ENCODE peak calls at places on chromosomes 1 and 21, in seven cellular contexts. K, B, S, A, N, W and C are unnamed samples.

GRCh38 chr21:35641271-35642016 is 418.9 kb downstream of the SETD4 start:
- DNase-seq in K (no peak), B (peak), S (no peak), A (no peak), N (peak), W (no peak), C (no peak)

GRCh38 chr21:28487455-28488070 is 505.1 kb downstream of the LTN1 start:
- DNase-seq in K (no peak), B (peak), S (no peak), A (no peak), N (no peak), W (no peak), C (no peak)

GRCh38 chr1:26190373-26190987 is at the start of gene CATSPER4:
- DNase-seq in K (peak), B (peak), S (no peak), A (no peak), N (no peak), W (no peak), C (no peak)

GRCh38 chr1:212179394-212180076 is 105.7 kb upstream of the PPP2R5A start:
- DNase-seq in K (no peak), B (peak), S (peak), A (no peak), N (peak), W (peak), C (no peak)

GRCh38 chr1:975896-976683 is 5.8 kb downstream of the PERM1 start:
- DNase-seq in K (peak), B (peak), S (no peak), A (peak), N (no peak), W (peak), C (peak)

GRCh38 chr1:154772611-154773515 is 97.2 kb downstream of the KCNN3 start:
- DNase-seq in K (peak), B (no peak), S (no peak), A (no peak), N (no peak), W (no peak), C (peak)

GRCh38 chr1:58882322-58882951 is 98.6 kb upstream of the JUN start:
- DNase-seq in K (no peak), B (no peak), S (no peak), A (no peak), N (no peak), W (no peak), C (no peak)

GRCh38 chr1:10866314-10867091 is 70.1 kb upstream of the CASZ1 start:
- DNase-seq in K (peak), B (peak), S (peak), A (no peak), N (no peak), W (no peak), C (peak)

GRCh38 chr1:10444795-10445397 is 4.9 kb upstream of the CORT start:
- DNase-seq in K (no peak), B (no peak), S (no peak), A (no peak), N (no peak), W (no peak), C (no peak)

GRCh38 chr1:28190337-28190979 is 14.0 kb upstream of the PTAFR start:
- DNase-seq in K (no peak), B (no peak), S (no peak), A (no peak), N (no peak), W (no peak), C (no peak)

GRCh38 chr1:37691497-37692077 is 729 bp upstream of the CDCA8 start:
- DNase-seq in K (peak), B (peak), S (peak), A (peak), N (no peak), W (peak), C (peak)

GRCh38 chr1:1084372-1085170 is 10.5 kb upstream of the RNF223 start:
- DNase-seq in K (peak), B (no peak), S (no peak), A (no peak), N (no peak), W (no peak), C (peak)

GRCh38 chr1:229106526-229107105 is 164.3 kb upstream of the RAB4A start:
- DNase-seq in K (no peak), B (no peak), S (no peak), A (no peak), N (no peak), W (no peak), C (no peak)

GRCh38 chr1:32025515-32025914 is 11.8 kb downstream of the KHDRBS1 start:
- DNase-seq in K (no peak), B (no peak), S (no peak), A (no peak), N (no peak), W (no peak), C (no peak)

GRCh38 chr1:217052196-217052595 is 329.0 kb upstream of the ESRRG start:
- DNase-seq in K (no peak), B (no peak), S (no peak), A (no peak), N (no peak), W (no peak), C (no peak)

GRCh38 chr1:217049081-217049480 is 325.9 kb upstream of the ESRRG start:
- DNase-seq in K (no peak), B (no peak), S (no peak), A (no peak), N (no peak), W (no peak), C (no peak)

GRCh38 chr1:217053666-217054065 is 330.4 kb upstream of the ESRRG start:
- DNase-seq in K (no peak), B (no peak), S (no peak), A (no peak), N (no peak), W (no peak), C (no peak)

GRCh38 chr1:217048104-217048707 is 325.0 kb upstream of the ESRRG start:
- DNase-seq in K (peak), B (no peak), S (no peak), A (peak), N (no peak), W (no peak), C (peak)
- TF ChIP-seq CTCF in K (peak), B (peak), S (peak), A (peak), N (no peak), W (peak), C (no peak)

GRCh38 chr1:193753038-193753756 is 566.8 kb upstream of the B3GALT2 start:
- DNase-seq in K (no peak), B (no peak), S (no peak), A (no peak), N (no peak), W (no peak), C (no peak)

GRCh38 chr1:193755441-193755840 is 569.0 kb upstream of the B3GALT2 start:
- DNase-seq in K (no peak), B (no peak), S (no peak), A (no peak), N (no peak), W (no peak), C (no peak)

GRCh38 chr1:193749868-193750267 is 563.5 kb upstream of the B3GALT2 start:
- DNase-seq in K (no peak), B (no peak), S (no peak), A (no peak), N (no peak), W (no peak), C (no peak)

DNA sequence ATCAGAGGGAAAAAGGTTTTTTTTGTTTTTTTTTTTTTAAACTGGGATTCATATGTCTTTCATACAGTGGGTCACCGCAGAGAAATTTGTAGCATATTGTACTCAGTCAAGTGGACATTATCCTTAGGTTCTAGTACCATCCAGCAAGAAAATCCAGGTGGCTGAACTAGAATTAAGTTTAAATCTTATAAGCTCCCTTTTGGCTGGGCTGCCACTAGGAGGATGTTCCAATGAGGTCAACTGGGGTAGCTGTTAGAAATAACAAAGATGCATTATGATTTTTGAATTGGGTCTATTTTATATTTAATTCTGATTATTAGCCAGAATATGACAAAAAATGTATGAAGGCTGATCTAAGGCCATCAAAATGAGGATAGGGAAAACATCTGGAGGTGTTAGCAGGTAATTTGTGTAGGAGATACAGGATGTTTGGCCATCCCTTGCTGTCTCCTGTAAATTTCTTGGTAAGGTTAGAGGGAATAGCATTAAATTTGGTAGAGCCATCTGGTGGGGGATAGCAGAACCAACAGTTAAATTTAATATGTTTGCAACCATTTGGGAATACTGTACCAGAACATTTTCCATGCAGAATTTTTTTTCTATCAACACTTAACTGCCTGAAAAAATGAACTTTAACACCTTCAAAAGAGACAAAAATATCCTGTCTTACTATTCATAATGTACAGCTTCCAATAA is 568.5 kb upstream of the B3GALT2 start:
- DNase-seq in K (no peak), B (no peak), S (no peak), A (no peak), N (no peak), W (peak), C (no peak)
- TF ChIP-seq CTCF in K (peak), B (peak), S (peak), A (no peak), N (no peak), W (peak), C (peak)

GRCh38 chr1:29368936-29369932 is 132.9 kb downstream of the PTPRU start:
- DNase-seq in K (no peak), B (no peak), S (no peak), A (no peak), N (no peak), W (no peak), C (no peak)
- TF ChIP-seq CTCF in K (no peak), B (no peak), S (no peak), A (no peak), N (no peak), W (no peak), C (no peak)

GRCh38 chr1:39689214-39689613 is 2.0 kb downstream of the HPCAL4 start:
- DNase-seq in K (no peak), B (no peak), S (no peak), A (no peak), N (no peak), W (no peak), C (no peak)
- TF ChIP-seq CTCF in K (no peak), B (no peak), S (no peak), A (no peak), N (no peak), W (no peak), C (no peak)

DNA sequence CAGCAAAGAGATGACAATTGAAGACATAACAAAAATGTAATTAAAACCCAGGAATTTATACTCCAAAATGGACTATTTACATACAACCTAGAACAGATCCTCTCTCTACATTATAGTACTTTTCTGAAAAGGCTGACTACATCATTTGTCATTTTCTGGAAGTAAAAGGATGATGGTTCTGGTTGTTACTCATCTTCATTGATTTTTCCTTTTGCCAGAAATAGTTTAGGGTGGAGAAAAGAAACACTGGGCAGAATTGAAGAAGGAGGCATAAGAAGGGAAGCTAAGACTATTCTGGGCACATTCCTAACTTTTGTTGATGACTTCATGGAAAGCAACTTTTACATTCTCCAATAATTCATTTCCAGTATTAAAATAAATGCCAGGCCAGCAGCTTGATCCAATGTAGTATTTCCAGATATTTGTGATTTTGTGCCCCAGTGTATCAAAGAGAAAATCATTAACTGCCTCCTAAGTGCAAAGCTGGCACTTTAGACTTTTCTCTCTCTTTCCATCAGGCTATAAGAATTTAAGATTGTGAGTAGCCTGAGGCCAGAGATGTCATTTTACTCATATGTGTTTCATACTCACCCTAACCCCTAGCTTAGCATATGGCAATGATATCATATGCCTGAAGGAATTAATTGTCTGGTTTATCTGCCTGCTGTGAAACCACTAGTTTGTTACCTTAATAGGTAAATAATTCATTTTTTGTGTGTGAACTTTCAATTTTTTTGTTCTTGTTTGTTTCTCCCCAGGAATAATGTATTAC is 369.5 kb upstream of the LYPLAL1 start:
- DNase-seq in K (no peak), B (peak), S (no peak), A (no peak), N (no peak), W (peak), C (no peak)
- TF ChIP-seq CTCF in K (no peak), B (no peak), S (no peak), A (no peak), N (no peak), W (no peak), C (no peak)

GRCh38 chr1:117967472-117967871 is 37.9 kb downstream of the WDR3 start:
- DNase-seq in K (no peak), B (peak), S (peak), A (no peak), N (peak), W (no peak), C (no peak)
- TF ChIP-seq CTCF in K (peak), B (peak), S (peak), A (no peak), N (peak), W (peak), C (no peak)

DNA sequence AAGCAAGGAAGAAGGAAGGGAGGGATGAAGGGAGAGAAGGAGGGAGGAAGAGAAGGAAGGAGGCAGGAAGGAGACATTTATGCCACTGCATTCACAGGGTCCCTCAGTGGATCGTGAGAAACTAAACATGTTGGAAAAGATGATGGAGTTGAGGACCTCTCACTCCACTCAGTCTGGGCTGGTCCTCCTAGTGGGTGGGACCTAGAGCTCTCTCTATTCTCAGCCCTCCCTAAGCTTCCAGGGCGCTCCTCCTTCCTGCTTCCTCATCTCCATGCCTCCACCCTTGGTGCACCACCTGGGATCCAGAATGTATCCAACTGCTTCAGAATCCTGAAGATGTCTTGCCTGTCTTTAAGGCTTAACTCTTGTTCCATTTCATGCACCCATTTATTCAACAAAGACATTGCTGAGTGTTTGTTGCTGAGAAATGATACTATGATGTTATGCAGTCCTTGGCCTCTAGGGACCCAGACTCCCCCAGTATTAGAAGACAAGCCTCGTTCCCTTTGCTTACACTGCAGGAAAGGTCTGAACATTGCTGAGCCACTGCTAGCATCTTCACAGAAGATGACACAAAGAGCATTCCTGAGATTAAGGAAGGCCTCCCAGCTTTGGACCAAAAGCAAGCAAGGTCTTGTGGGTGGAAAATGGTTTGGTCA is 88.5 kb downstream of the BEND5 start:
- DNase-seq in K (no peak), B (peak), S (no peak), A (peak), N (no peak), W (peak), C (no peak)
- TF ChIP-seq CTCF in K (peak), B (peak), S (peak), A (no peak), N (peak), W (peak), C (peak)

GRCh38 chr1:55141295-55141893 is 73.8 kb downstream of the USP24 start:
- DNase-seq in K (no peak), B (no peak), S (no peak), A (no peak), N (no peak), W (no peak), C (no peak)

GRCh38 chr1:55140546-55140983 is 74.6 kb downstream of the USP24 start:
- DNase-seq in K (peak), B (peak), S (peak), A (peak), N (peak), W (peak), C (peak)

GRCh38 chr1:55146781-55147180 is 68.4 kb downstream of the USP24 start:
- DNase-seq in K (no peak), B (peak), S (no peak), A (no peak), N (no peak), W (no peak), C (no peak)

GRCh38 chr1:55144886-55145285 is 70.3 kb downstream of the USP24 start:
- DNase-seq in K (no peak), B (no peak), S (no peak), A (no peak), N (no peak), W (no peak), C (no peak)

DNA sequence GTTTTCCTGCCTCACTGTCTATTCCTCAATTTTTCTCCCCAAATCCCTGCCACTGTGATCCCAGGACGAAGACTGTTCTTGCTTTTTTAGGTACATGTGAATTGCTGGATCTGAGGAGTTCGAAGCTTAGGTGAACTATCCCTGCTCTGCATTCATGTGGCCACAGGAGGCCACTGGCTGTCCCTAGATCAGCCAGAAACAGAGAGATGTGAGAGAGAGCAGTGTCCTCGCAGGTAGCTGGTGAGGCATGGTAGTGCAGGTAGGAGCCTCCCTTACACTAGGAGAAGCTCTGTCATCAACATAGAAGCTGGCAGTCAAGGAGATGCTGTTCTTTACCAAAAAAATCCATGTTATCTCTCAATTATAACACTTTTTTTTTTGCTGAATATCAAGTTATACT is 71.5 kb downstream of the USP24 start:
- DNase-seq in K (no peak), B (no peak), S (no peak), A (no peak), N (no peak), W (peak), C (peak)
- TF ChIP-seq CTCF in K (no peak), B (no peak), S (peak), A (no peak), N (peak), W (peak), C (peak)